ENCODE peak calls at places on chromosome 5, in seven cellular contexts. T is AG04449, H is PC-9, F is HL-60, V is transverse colon, Y is upper lobe of right lung, O is A549. I is an unnamed sample.
A peak's percentile ranks its signal among the peaks of the same experiment; 100 is the strongest.

GRCh38 chr5:166532821-166533220 is 1758.6 kb upstream of the WWC1 start:
- DNase-seq in T (no peak), H (no peak), F (no peak), V (no peak), Y (no peak), O (no peak), I (no peak)

GRCh38 chr5:1174122-1174936 is 27.1 kb upstream of the SLC6A19 start:
- DNase-seq in T (no peak), H (peak; percentile 77), F (peak; percentile 15), V (peak; percentile 70), Y (peak; percentile 83), O (peak; percentile 79), I (no peak)

GRCh38 chr5:172403822-172404221 is 50.5 kb downstream of the SH3PXD2B start:
- DNase-seq in T (no peak), H (no peak), F (no peak), V (no peak), Y (no peak), O (no peak), I (no peak)

GRCh38 chr5:109921735-109922395 is 232.1 kb downstream of the MAN2A1 start:
- DNase-seq in T (no peak), H (no peak), F (no peak), V (no peak), Y (peak; percentile 80), O (no peak), I (no peak)

GRCh38 chr5:132761321-132762240 is 14.4 kb downstream of the CCNI2 start:
- DNase-seq in T (no peak), H (no peak), F (no peak), V (peak; percentile 7), Y (no peak), O (no peak), I (no peak)

GRCh38 chr5:179271821-179272325 is 73.4 kb downstream of the ADAMTS2 start:
- DNase-seq in T (no peak), H (no peak), F (no peak), V (no peak), Y (peak; percentile 43), O (no peak), I (no peak)

GRCh38 chr5:131525805-131526204 is 109.2 kb downstream of the RAPGEF6 start:
- DNase-seq in T (no peak), H (no peak), F (peak; percentile 28), V (no peak), Y (no peak), O (no peak), I (no peak)

GRCh38 chr5:139296198-139296597 is 2.7 kb downstream of the MATR3 start:
- DNase-seq in T (no peak), H (no peak), F (no peak), V (no peak), Y (no peak), O (no peak), I (no peak)

GRCh38 chr5:149011731-149012130 is 51.1 kb downstream of the SH3TC2 start:
- DNase-seq in T (no peak), H (no peak), F (no peak), V (no peak), Y (no peak), O (no peak), I (no peak)

GRCh38 chr5:76163111-76163628 is 80.0 kb downstream of the SV2C start:
- DNase-seq in T (no peak), H (no peak), F (no peak), V (no peak), Y (no peak), O (no peak), I (no peak)

GRCh38 chr5:96336351-96336985 is 96.6 kb downstream of the PCSK1 start:
- DNase-seq in T (peak; percentile 72), H (peak; percentile 76), F (no peak), V (peak; percentile 79), Y (no peak), O (peak; percentile 48), I (peak; percentile 57)

GRCh38 chr5:51556833-51557232 is 173.6 kb downstream of the ISL1 start:
- DNase-seq in T (no peak), H (no peak), F (no peak), V (no peak), Y (no peak), O (no peak), I (no peak)

GRCh38 chr5:66113160-66113559 is 30.9 kb upstream of the SREK1 start:
- DNase-seq in T (peak; percentile 3), H (peak; percentile 64), F (no peak), V (no peak), Y (no peak), O (no peak), I (peak; percentile 16)

GRCh38 chr5:67268233-67269011 is 71.8 kb upstream of the CD180 start:
- DNase-seq in T (peak; percentile 57), H (no peak), F (no peak), V (peak; percentile 75), Y (peak; percentile 73), O (peak; percentile 7), I (peak; percentile 79)
- H3K4me3 ChIP-seq in T (peak overlapping the region; percentile 31), H (no peak overlapping the region), F (no peak overlapping the region), V (no peak overlapping the region), Y (no peak overlapping the region), O (peak overlapping the region; percentile 23), I (peak overlapping the region; percentile 35)

GRCh38 chr5:62718368-62718767 is 139.7 kb downstream of the LRRC70 start:
- DNase-seq in T (no peak), H (no peak), F (no peak), V (no peak), Y (no peak), O (no peak), I (no peak)

GRCh38 chr5:62720036-62720441 is 141.4 kb downstream of the LRRC70 start:
- DNase-seq in T (no peak), H (no peak), F (no peak), V (no peak), Y (no peak), O (peak; percentile 37), I (no peak)

GRCh38 chr5:62727184-62727583 is 148.6 kb downstream of the LRRC70 start:
- DNase-seq in T (no peak), H (no peak), F (no peak), V (no peak), Y (no peak), O (no peak), I (no peak)

GRCh38 chr5:62719061-62719730 is 140.6 kb downstream of the LRRC70 start:
- DNase-seq in T (no peak), H (no peak), F (no peak), V (no peak), Y (no peak), O (no peak), I (no peak)

DNA sequence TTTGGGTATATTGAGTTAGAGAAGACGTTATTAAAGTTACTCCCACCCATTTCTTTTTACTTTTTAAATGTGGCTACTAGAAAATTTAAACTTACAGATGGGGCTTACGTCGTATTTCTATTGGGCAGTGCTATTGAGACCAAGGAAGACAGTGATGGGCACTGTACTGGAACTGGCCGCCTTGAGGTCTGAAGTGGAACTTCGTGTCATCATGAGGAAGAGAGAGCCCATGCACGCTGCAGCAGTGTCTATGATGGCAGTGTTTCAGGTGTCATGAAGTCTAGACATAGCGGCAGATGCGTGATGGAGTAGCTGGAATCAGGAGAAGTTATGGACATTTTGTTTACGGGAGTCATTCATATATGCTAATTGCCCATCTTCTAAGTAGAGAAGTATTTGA is 143.7 kb downstream of the LRRC70 start:
- DNase-seq in T (no peak), H (no peak), F (no peak), V (no peak), Y (no peak), O (peak; percentile 10), I (no peak)
- TF ChIP-seq CTCF in T (no peak), H (no peak), F (no peak), V (no peak), Y (no peak), O (no peak), I (peak; percentile 12)

GRCh38 chr5:78509145-78509865 is 139.3 kb downstream of the LHFPL2 start:
- DNase-seq in T (no peak), H (no peak), F (no peak), V (no peak), Y (no peak), O (no peak), I (no peak)
- H3K4me3 ChIP-seq in T (no peak overlapping the region), H (peak overlapping the region; percentile 45), F (peak overlapping the region; percentile 16), V (no peak overlapping the region), Y (peak overlapping the region; percentile 56), O (no peak overlapping the region), I (no peak overlapping the region)

DNA sequence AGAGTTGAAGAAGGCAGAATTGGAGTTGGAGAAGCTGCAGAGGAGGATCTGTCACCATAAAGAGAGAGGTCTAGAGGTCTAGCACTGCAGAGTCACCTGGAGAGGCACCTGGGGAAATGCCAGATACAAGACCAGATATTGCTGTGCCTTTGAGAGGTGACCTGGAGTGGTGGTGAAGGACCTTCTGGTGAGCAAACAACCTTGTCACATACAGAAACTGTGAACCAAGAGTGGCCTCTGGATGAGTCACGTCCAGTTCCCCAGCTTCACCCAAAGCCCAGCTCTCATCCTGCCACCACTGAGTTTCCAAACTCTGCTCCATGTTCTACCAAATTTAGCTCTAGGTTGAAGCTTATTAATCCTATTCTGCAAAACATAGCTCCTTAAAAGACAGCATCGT is 131.1 kb upstream of the FBXL7 start:
- DNase-seq in T (no peak), H (no peak), F (no peak), V (no peak), Y (no peak), O (no peak), I (no peak)
- TF ChIP-seq CTCF in T (no peak), H (no peak), F (no peak), V (no peak), Y (no peak), O (no peak), I (no peak)

I was measured in epithelial cell of proximal tubule.